ENCODE peak calls at places on chromosomes 7 and 10, in five cellular contexts. V is stimulated activated naive CD4-positive, alpha-beta T cell; M is occipital lobe; T is tibial artery; F is stimulated activated CD8-positive, alpha-beta memory T cell treated with anti-CD3 and anti-CD28 coated beads, Interleukin-4, amount 100 ng/mL, for 24 hours. H is an unnamed sample.

GRCh38 chr7:1087462-1087809 is 477 bp upstream of the GPER1 start:
- DNase-seq in T (no peak), M (no peak), F (no peak), V (no peak), H (no peak)

GRCh38 chr10:32210306-32211045 is 136.5 kb downstream of the EPC1 start:
- DNase-seq in V (no peak), M (no peak), F (no peak), T (no peak), H (no peak)

GRCh38 chr7:129780257-129781127 is 169.0 kb downstream of the NRF1 start:
- DNase-seq in M (no peak), F (peak; percentile 70), T (no peak), V (peak; percentile 37), H (no peak)

GRCh38 chr7:16644987-16645592 is 464 bp downstream of the ANKMY2 start:
- DNase-seq in V (peak; percentile 43), M (no peak), F (no peak), T (peak; percentile 41), H (no peak)

GRCh38 chr10:103355906-103356599 is 5.1 kb upstream of the PCGF6 start:
- DNase-seq in V (no peak), M (no peak), T (no peak), F (no peak), H (no peak)

GRCh38 chr7:5634107-5634950 is 147.1 kb downstream of the RNF216 start:
- DNase-seq in V (no peak), M (peak; percentile 28), T (peak; percentile 79), F (no peak), H (no peak)

GRCh38 chr10:35545878-35546631 is 59.1 kb upstream of the GJD4 start:
- DNase-seq in M (no peak), T (no peak), F (no peak), V (no peak), H (no peak)

GRCh38 chr7:103915958-103916357 is 73.5 kb downstream of the RELN start:
- DNase-seq in T (no peak), M (no peak), V (no peak), F (no peak), H (no peak)

GRCh38 chr7:46454796-46455195 is 533.7 kb upstream of the IGFBP3 start:
- DNase-seq in V (no peak), F (no peak), M (no peak), T (no peak), H (no peak)

GRCh38 chr10:119263966-119264621 is 56.7 kb downstream of the GRK5 start:
- DNase-seq in M (no peak), F (no peak), T (no peak), V (no peak), H (peak; percentile 10)

GRCh38 chr10:75755528-75755927 is 324.1 kb downstream of the LRMDA start:
- DNase-seq in T (no peak), F (no peak), V (no peak), M (no peak), H (no peak)

GRCh38 chr10:86399879-86400704 is 33.5 kb upstream of the GRID1 start:
- DNase-seq in M (peak; percentile 91), V (peak; percentile 87), T (peak; percentile 93), F (peak; percentile 89), H (peak; percentile 98)

GRCh38 chr10:8412541-8412940 is 358.1 kb downstream of the GATA3 start:
- DNase-seq in V (no peak), T (no peak), M (no peak), F (no peak), H (no peak)

GRCh38 chr7:108515636-108516035 is 10.3 kb downstream of the PNPLA8 start:
- DNase-seq in T (no peak), F (no peak), M (no peak), V (no peak), H (no peak)

GRCh38 chr7:74516214-74516613 is 62.5 kb downstream of the GTF2IRD1 start:
- DNase-seq in V (no peak), F (no peak), T (no peak), M (no peak), H (no peak)

GRCh38 chr10:52419281-52419680 is 105.2 kb downstream of the DKK1 start:
- DNase-seq in T (no peak), F (no peak), V (no peak), M (no peak), H (no peak)

GRCh38 chr7:151491859-151492258 is 27.8 kb downstream of the RHEB start:
- DNase-seq in V (no peak), T (no peak), F (no peak), M (no peak), H (no peak)

GRCh38 chr10:77716943-77717735 is 79.5 kb upstream of the KCNMA1 start:
- DNase-seq in M (no peak), F (no peak), V (no peak), T (no peak), H (no peak)

GRCh38 chr10:122282253-122282671 is 11.2 kb downstream of the BTBD16 start:
- DNase-seq in T (no peak), F (no peak), V (no peak), M (no peak), H (no peak)

GRCh38 chr10:119892188-119893065 is at the start of gene SEC23IP:
- DNase-seq in F (peak; percentile 91), M (peak; percentile 97), T (peak; percentile 97), V (peak; percentile 87), H (peak; percentile 98)

GRCh38 chr7:44218418-44219201 is 17.8 kb downstream of the YKT6 start:
- DNase-seq in F (no peak), M (no peak), T (no peak), V (no peak), H (peak; percentile 82)

GRCh38 chr10:66931340-66931948 is 5.6 kb downstream of the LRRTM3 start:
- DNase-seq in T (no peak), M (no peak), F (no peak), V (no peak), H (no peak)

GRCh38 chr7:28358423-28358868 is 53.9 kb upstream of the CREB5 start:
- DNase-seq in V (no peak), T (no peak), M (no peak), F (no peak), H (no peak)

GRCh38 chr7:1276626-1277175 is 44.0 kb downstream of the UNCX start:
- DNase-seq in T (no peak), V (no peak), F (no peak), M (no peak), H (peak; percentile 49)

GRCh38 chr10:15504101-15504840 is 133.2 kb upstream of the FAM171A1 start:
- DNase-seq in V (no peak), M (no peak), T (no peak), F (no peak), H (no peak)

GRCh38 chr7:155533827-155534690 is 12.3 kb downstream of the CNPY1 start:
- DNase-seq in V (no peak), T (no peak), F (peak; percentile 29), M (no peak), H (peak; percentile 64)

GRCh38 chr10:27685686-27686085 is 59.9 kb downstream of the MKX start:
- DNase-seq in T (no peak), V (no peak), F (no peak), M (no peak), H (no peak)

GRCh38 chr10:132101529-132101928 is 35.8 kb downstream of the JAKMIP3 start:
- DNase-seq in T (no peak), F (no peak), V (no peak), M (no peak), H (no peak)

GRCh38 chr7:158500651-158501052 is 87.0 kb downstream of the PTPRN2 start:
- DNase-seq in T (no peak), F (no peak), V (no peak), M (no peak), H (no peak)

GRCh38 chr10:126640391-126640790 is 30.1 kb downstream of the C10orf90 start:
- DNase-seq in V (no peak), M (no peak), F (no peak), T (no peak), H (no peak)